ENCODE peak calls at places on chromosome 14, in seven cellular contexts. One of them, this sample, is unnamed.

GRCh38 chr14:53791116-53791515 is 165.5 kb downstream of the BMP4 start:
- DNase-seq in nucleus accumbens: no peak
- DNase-seq in ovary: no peak
- DNase-seq in cortex of kidney: no peak
- DNase-seq in midbrain: no peak
- DNase-seq in neural crest cell: no peak
- DNase-seq in GOT3: no peak
- DNase-seq in this sample: no peak

GRCh38 chr14:71050227-71050823 is 143.1 kb downstream of the PCNX1 start:
- DNase-seq in neural crest cell: no peak
- DNase-seq in ovary: no peak
- DNase-seq in midbrain: no peak
- DNase-seq in nucleus accumbens: no peak
- DNase-seq in GOT3: no peak
- DNase-seq in cortex of kidney: no peak
- DNase-seq in this sample: no peak

GRCh38 chr14:61854898-61855297 is 92.7 kb downstream of the SNAPC1 start:
- DNase-seq in midbrain: no peak
- DNase-seq in cortex of kidney: no peak
- DNase-seq in ovary: no peak
- DNase-seq in nucleus accumbens: no peak
- DNase-seq in GOT3: no peak
- DNase-seq in neural crest cell: no peak
- DNase-seq in this sample: no peak

GRCh38 chr14:41418851-41419250 is 187.8 kb upstream of the LRFN5 start:
- DNase-seq in neural crest cell: no peak
- DNase-seq in ovary: no peak
- DNase-seq in midbrain: no peak
- DNase-seq in cortex of kidney: no peak
- DNase-seq in GOT3: no peak
- DNase-seq in nucleus accumbens: no peak
- DNase-seq in this sample: no peak

GRCh38 chr14:23536494-23536893 is 15.1 kb downstream of the ZFHX2 start:
- DNase-seq in midbrain: no peak
- DNase-seq in cortex of kidney: no peak
- DNase-seq in GOT3: no peak
- DNase-seq in ovary: no peak
- DNase-seq in nucleus accumbens: no peak
- DNase-seq in neural crest cell: no peak
- DNase-seq in this sample: no peak

GRCh38 chr14:68499451-68499850 is 293.4 kb downstream of the ZFP36L1 start:
- DNase-seq in neural crest cell: no peak
- DNase-seq in nucleus accumbens: no peak
- DNase-seq in midbrain: no peak
- DNase-seq in ovary: no peak
- DNase-seq in GOT3: no peak
- DNase-seq in cortex of kidney: no peak
- DNase-seq in this sample: no peak

GRCh38 chr14:53032161-53032803 is 81.4 kb upstream of the FERMT2 start:
- DNase-seq in nucleus accumbens: no peak
- DNase-seq in cortex of kidney: no peak
- DNase-seq in midbrain: peak
- DNase-seq in GOT3: no peak
- DNase-seq in neural crest cell: no peak
- DNase-seq in ovary: no peak
- DNase-seq in this sample: no peak

GRCh38 chr14:36068777-36069534 is 107.6 kb downstream of the PTCSC3 start:
- DNase-seq in cortex of kidney: no peak
- DNase-seq in nucleus accumbens: no peak
- DNase-seq in midbrain: no peak
- DNase-seq in neural crest cell: no peak
- DNase-seq in ovary: no peak
- DNase-seq in GOT3: no peak
- DNase-seq in this sample: no peak

GRCh38 chr14:91348861-91349465 is 68.7 kb downstream of the CCDC88C start:
- DNase-seq in GOT3: no peak
- DNase-seq in ovary: no peak
- DNase-seq in neural crest cell: no peak
- DNase-seq in nucleus accumbens: no peak
- DNase-seq in midbrain: no peak
- DNase-seq in cortex of kidney: no peak
- DNase-seq in this sample: no peak

This sample was measured in brain pericyte.